ENCODE peak calls at places on chromosomes 4 and X, in five cellular contexts. O is MM.1S, P is right atrium auricular region, M is tibial nerve, G is hepatocyte. F is an unnamed sample. For H3K4me1, the result is how much of the 10 kb centered on the place peaks cover.

GRCh38 chr4:20028694-20029093 is 223.0 kb upstream of the SLIT2 start:
- DNase-seq in O (no peak), P (no peak), M (no peak), G (no peak), F (no peak)

GRCh38 chr4:40613456-40613855 is 16.2 kb downstream of the RBM47 start:
- DNase-seq in O (no peak), P (no peak), M (no peak), G (no peak), F (no peak)

GRCh38 chr4:180950377-180950776 is 1292.8 kb upstream of the TENM3 start:
- DNase-seq in O (no peak), P (no peak), M (no peak), G (no peak), F (no peak)

GRCh38 chr4:37597019-37597418 is 89.2 kb downstream of the RELL1 start:
- DNase-seq in O (no peak), P (no peak), M (no peak), G (no peak), F (no peak)

GRCh38 chr4:54912155-54912554 is 213.2 kb downstream of the KDR start:
- DNase-seq in O (no peak), P (no peak), M (no peak), G (no peak), F (no peak)

GRCh38 chr4:42104521-42104920 is 47.9 kb downstream of the BEND4 start:
- DNase-seq in O (no peak), P (no peak), M (no peak), G (no peak), F (peak)

GRCh38 chrX:16804923-16805464 is 18.7 kb downstream of the TXLNG start:
- DNase-seq in O (no peak), P (no peak), M (no peak), G (no peak), F (no peak)

GRCh38 chrX:1465261-1466231 is 12.8 kb upstream of the ASMTL start:
- DNase-seq in O (no peak), P (peak), M (no peak), G (no peak), F (no peak)

GRCh38 chrX:123906557-123907316 is 46.9 kb downstream of the XIAP start:
- DNase-seq in O (no peak), P (no peak), M (no peak), G (peak), F (no peak)

GRCh38 chrX:9456250-9457074 is 8.4 kb upstream of the TBL1X start:
- DNase-seq in O (peak), P (no peak), M (no peak), G (no peak), F (no peak)

GRCh38 chr4:44661940-44662622 is 10.7 kb upstream of the YIPF7 start:
- DNase-seq in O (no peak), P (no peak), M (no peak), G (no peak), F (no peak)

GRCh38 chr4:77187231-77187630 is 30.2 kb downstream of the CCNG2 start:
- DNase-seq in O (no peak), P (no peak), M (no peak), G (no peak), F (no peak)
- H3K27ac ChIP-seq in O (no peak), P (no peak), M (no peak), G (no peak), F (no peak)

DNA sequence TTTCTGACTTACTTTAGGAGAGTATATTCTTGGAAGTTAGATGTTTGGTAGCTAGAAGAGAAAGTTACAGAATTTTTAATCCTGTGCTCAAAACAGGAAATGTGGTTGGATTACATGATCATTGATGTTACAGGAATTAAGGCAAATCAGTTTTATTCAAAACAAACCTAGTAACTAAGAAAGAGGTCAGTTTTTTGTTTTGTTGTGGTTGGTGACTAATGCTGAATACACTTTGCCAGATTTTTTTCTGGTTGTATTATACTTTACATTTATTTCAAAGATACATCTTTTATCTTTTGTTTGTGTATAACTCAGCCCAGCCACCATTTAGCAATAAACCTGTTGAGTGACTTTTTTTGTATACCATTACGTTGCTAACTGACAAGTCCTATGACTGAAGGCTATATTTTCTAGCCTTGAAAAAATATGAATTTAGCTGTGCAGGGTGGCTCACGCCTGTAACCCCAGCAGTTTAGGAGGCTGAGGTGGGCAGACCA is 116.7 kb downstream of the KLHL8 start:
- DNase-seq in O (no peak), P (no peak), M (no peak), G (no peak), F (no peak)
- H3K4me1 ChIP-seq in O (under half), P (under half), M (under half), G (under half), F (under half)

GRCh38 chr4:179867300-179867878 is 2375.8 kb upstream of the TENM3 start:
- DNase-seq in O (peak), P (no peak), M (peak), G (peak), F (peak)
- TF ChIP-seq CTCF in O (peak), P (peak), M (no peak), G (peak), F (no peak)

GRCh38 chrX:119635799-119636198 is 29.6 kb upstream of the NKRF start:
- DNase-seq in O (no peak), P (no peak), M (no peak), G (no peak), F (no peak)

GRCh38 chrX:119638725-119639471 is 32.7 kb upstream of the NKRF start:
- DNase-seq in O (no peak), P (no peak), M (no peak), G (no peak), F (no peak)

GRCh38 chrX:119635179-119635578 is 29.0 kb upstream of the NKRF start:
- DNase-seq in O (peak), P (no peak), M (no peak), G (no peak), F (no peak)

GRCh38 chrX:119640621-119641020 is 34.4 kb upstream of the NKRF start:
- DNase-seq in O (peak), P (no peak), M (no peak), G (no peak), F (no peak)

DNA sequence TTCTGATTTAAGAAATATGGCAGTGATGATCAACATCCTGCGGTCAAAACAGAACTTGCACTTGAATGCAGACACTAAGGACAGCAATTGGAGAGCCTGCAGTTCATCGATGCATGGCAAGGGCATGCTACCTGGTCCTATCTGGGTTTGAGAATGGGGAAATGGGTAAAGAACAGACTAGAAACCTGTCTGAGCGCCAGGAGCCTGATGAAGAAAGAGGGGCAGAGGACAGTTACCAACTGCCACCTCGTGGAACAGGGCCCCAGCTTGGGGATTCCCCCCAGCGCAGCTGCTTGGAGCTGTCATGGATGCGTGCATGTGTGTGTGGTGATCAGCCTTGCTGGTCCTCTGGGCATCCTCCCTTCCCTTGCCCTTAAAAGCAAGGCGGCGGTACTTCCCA is 30.2 kb upstream of the NKRF start:
- DNase-seq in O (no peak), P (no peak), M (no peak), G (no peak), F (no peak)
- H3K27ac ChIP-seq in O (peak), P (no peak), M (no peak), G (no peak), F (no peak)

DNA sequence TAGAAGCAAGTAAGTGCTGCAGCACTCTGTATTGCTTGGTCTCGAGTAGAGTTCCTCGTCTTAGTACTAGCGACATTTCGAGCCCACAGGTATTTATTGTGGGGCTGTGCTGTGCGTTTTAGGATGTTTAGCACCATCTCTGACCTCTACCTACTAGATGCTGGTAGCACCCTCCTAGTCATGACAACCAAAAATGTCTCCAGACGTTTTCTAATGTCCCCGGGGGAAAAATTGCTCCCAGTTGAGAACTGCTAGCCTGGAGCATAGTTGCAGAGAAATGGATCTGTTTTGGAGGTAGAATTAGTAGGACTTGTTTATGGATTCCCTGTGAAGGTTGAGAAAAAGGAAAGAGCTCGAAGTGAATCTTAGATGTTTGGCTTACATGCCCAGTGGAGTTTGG is 287.2 kb downstream of the TENM3 start:
- DNase-seq in O (no peak), P (no peak), M (no peak), G (no peak), F (no peak)
- H3K4me1 ChIP-seq in O (under half), P (under half), M (under half), G (under half), F (under half)

DNA sequence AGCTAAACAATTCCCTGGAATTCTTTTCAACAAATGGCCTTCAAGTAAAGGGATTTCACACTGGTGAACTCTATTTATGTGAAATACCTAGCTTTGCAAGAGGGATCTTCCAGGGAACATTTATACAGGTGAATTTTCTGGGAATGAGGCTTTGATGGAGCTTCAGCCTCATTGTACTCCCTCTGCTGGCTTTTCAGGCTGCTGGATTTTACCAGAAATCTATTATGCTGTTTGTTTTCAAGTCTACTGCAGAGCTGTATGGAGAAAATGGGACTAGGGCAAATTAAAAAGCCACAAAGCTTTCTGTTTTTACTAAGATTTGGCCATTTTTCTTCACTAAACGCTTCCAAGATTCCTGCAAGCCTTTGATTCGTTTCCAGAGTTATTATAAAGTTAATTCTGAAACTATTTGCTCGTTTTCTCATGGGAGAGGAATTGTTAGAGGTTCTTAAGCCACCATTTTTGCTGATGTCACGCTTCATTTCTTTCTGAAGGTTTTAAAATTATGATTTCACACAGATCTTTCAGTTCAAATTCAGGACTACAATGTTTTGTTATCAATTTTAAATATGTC is 31.6 kb downstream of the KDM6A start:
- DNase-seq in O (no peak), P (no peak), M (no peak), G (no peak), F (no peak)
- TF ChIP-seq CTCF in O (no peak), P (no peak), M (no peak), G (no peak), F (peak)

DNA sequence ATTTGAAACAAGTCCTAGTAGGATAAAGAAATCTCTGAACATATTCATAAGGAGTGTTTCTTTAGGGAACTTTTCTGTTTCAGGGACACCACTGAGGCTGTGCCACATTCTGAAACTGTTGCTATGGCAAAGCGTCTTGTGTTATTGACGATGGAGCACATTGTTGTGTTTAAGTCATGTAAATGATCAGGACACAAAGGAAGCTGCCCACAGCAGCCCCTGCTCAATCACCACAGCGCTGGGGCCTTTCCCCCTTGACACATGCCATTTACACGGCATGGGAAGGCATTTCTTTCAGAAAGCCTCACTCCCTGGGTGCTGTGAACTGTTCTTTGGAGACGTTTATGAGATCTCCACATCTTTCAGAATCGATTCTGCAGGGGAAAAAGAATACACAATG is 39.8 kb upstream of the MID1 start:
- DNase-seq in O (no peak), P (no peak), M (no peak), G (no peak), F (no peak)
- H3K27ac ChIP-seq in O (no peak), P (no peak), M (no peak), G (no peak), F (no peak)

GRCh38 chr4:184399505-184399893 is 74.9 kb downstream of the IRF2 start:
- DNase-seq in O (no peak), P (no peak), M (no peak), G (no peak), F (no peak)
- H3K4me1 ChIP-seq in O (under half), P (under half), M (under half), G (under half), F (under half)

F was measured in cardiac muscle cell.